ENCODE peak calls at places on chromosomes 3 and 15, in eight cellular contexts. J is HFFc6, X is AG09309, Z is Panc1, U is mesothelial cell of epicardium, A is tibial artery, N is Peyer's patch, W is transverse colon. E is an unnamed sample.

GRCh38 chr3:123949606-123950005 is 11.4 kb downstream of the CCDC14 start:
- DNase-seq in X (no peak), Z (no peak), W (no peak), N (no peak), U (no peak), J (peak), A (no peak), E (no peak)

GRCh38 chr3:176951144-176951543 is 246.1 kb downstream of the TBL1XR1 start:
- DNase-seq in J (no peak), X (no peak), Z (no peak), N (no peak), A (peak), U (no peak), W (no peak), E (no peak)

GRCh38 chr15:33716025-33716424 is 252.3 kb upstream of the CHRM5 start:
- DNase-seq in W (no peak), X (no peak), N (no peak), A (no peak), Z (no peak), U (no peak), J (no peak), E (no peak)

GRCh38 chr3:52792961-52793695 is 1.5 kb upstream of the ITIH3 start:
- DNase-seq in A (no peak), J (peak), N (no peak), W (no peak), Z (no peak), X (peak), U (no peak), E (no peak)

GRCh38 chr15:70632981-70633380 is 130.4 kb downstream of the UACA start:
- DNase-seq in J (no peak), A (no peak), X (no peak), N (no peak), U (no peak), W (no peak), Z (no peak), E (no peak)

GRCh38 chr3:141343824-141344223 is 24.5 kb upstream of the ZBTB38 start:
- DNase-seq in N (no peak), U (no peak), X (no peak), J (no peak), A (no peak), Z (no peak), W (no peak), E (no peak)

GRCh38 chr15:43276563-43277200 is 10.0 kb upstream of the TGM5 start:
- DNase-seq in N (no peak), W (no peak), A (no peak), U (no peak), X (no peak), Z (no peak), J (no peak), E (no peak)

GRCh38 chr3:36697397-36698001 is 66.9 kb downstream of the DCLK3 start:
- DNase-seq in A (no peak), Z (no peak), U (no peak), X (no peak), J (no peak), W (no peak), N (no peak), E (no peak)

GRCh38 chr3:24199305-24199704 is 254.2 kb downstream of the NR1D2 start:
- DNase-seq in Z (no peak), U (no peak), A (no peak), W (no peak), J (no peak), X (no peak), N (no peak), E (no peak)

GRCh38 chr3:149367021-149367840 is 10.2 kb downstream of the TM4SF1 start:
- DNase-seq in U (no peak), J (peak), N (no peak), A (no peak), W (peak), X (no peak), Z (peak), E (no peak)

GRCh38 chr3:157738441-157738840 is 235.2 kb upstream of the VEPH1 start:
- DNase-seq in U (no peak), J (no peak), X (peak), N (no peak), Z (no peak), W (no peak), A (no peak), E (no peak)

GRCh38 chr15:62241135-62241770 is 76.2 kb upstream of the C2CD4B start:
- DNase-seq in J (no peak), Z (no peak), N (no peak), A (no peak), U (no peak), X (no peak), W (peak), E (no peak)

GRCh38 chr15:101024709-101025108 is 105.6 kb downstream of the LRRK1 start:
- DNase-seq in J (no peak), A (peak), Z (no peak), X (no peak), W (peak), U (peak), N (no peak), E (no peak)

GRCh38 chr3:10766049-10766705 is 49.9 kb upstream of the SLC6A11 start:
- DNase-seq in U (no peak), Z (no peak), X (no peak), J (no peak), A (no peak), N (no peak), W (no peak), E (no peak)

DNA sequence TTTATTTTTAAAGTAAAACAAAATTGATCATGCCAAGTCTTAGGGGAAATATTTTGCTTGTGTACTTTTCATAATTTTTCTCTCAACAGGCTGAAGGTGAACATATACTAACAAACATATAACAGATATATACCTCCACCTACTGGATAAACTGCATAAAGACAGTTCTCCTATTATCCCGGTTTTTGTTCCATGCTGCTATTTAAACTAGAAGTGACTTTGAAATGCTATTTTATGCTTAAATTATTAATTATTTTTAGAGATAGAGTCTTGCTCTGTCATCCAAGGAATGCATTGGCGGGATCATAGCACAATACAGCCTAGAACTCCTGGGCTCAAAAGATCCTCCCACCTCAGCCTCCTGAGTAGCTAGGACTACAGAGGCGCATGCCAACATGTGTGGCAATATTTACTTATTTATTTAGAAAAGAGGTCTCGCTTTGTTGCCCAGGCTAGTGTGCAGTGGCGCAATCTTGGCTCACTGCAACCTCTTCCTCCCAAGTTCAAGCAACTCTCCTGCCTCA is 49.8 kb downstream of the ST3GAL6 start:
- DNase-seq in W (no peak), X (no peak), N (no peak), Z (no peak), U (no peak), A (no peak), J (peak), E (peak)
- TF ChIP-seq CTCF in W (peak), X (peak), N (peak), Z (peak), U (peak), A (peak), J (peak), E (no peak)

GRCh38 chr3:30779686-30780287 is 114.7 kb downstream of the GADL1 start:
- DNase-seq in A (no peak), N (no peak), J (peak), W (no peak), X (no peak), Z (no peak), U (no peak), E (no peak)
- TF ChIP-seq CTCF in A (peak), N (peak), J (peak), W (peak), X (peak), Z (peak), U (no peak), E (no peak)

GRCh38 chr3:179653777-179654117 is 907 bp downstream of the USP13 start:
- DNase-seq in A (no peak), Z (no peak), W (peak), J (no peak), U (no peak), N (peak), X (no peak), E (peak)

GRCh38 chr3:179655236-179655635 is 2.4 kb downstream of the USP13 start:
- DNase-seq in N (no peak), X (no peak), A (no peak), Z (no peak), W (no peak), J (no peak), U (no peak), E (no peak)

GRCh38 chr3:179653106-179653776 is 401 bp downstream of the USP13 start:
- DNase-seq in J (peak), Z (no peak), U (peak), W (peak), A (peak), X (peak), N (peak), E (peak)

GRCh38 chr3:179651687-179652466 is 963 bp upstream of the USP13 start:
- DNase-seq in U (no peak), Z (no peak), A (no peak), N (no peak), J (no peak), X (no peak), W (no peak), E (no peak)

DNA sequence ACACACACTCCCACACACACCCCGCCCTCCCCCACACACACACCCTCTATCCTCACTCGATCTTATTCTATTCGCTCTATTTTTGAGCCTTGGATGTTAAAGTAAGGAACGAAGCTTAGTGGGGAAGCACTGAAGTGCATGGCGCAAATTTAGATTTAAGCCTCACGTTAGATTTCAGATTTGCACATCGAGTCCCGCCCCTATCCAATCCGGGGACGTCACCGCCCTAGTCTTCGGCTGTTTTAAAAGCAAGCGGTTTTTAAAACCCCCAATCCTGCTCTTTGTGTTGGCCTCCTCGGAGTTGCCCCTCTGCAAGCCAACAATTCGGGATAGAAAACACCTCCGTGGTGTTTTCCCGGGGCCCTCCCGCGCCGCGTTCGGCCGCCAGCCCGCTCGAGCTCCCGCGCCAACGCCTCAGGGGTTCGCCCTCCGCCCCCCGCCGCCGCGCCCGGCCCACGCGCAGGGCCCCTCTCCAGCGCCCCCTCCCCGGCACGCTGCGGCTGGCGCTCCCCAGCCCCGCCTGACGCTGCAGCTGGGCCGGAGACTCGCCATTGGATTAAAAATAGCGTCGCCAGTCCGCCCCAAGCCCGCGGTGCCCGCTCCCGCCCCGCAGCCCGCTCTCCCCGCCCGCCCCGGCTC is at the start of gene USP13:
- DNase-seq in U (peak), W (peak), A (peak), X (peak), J (peak), Z (no peak), N (no peak), E (peak)
- TF ChIP-seq CTCF in U (no peak), W (no peak), A (peak), X (no peak), J (peak), Z (peak), N (no peak), E (no peak)

GRCh38 chr3:129352045-129352444 is 73.4 kb downstream of the HMCES start:
- DNase-seq in A (no peak), J (no peak), U (no peak), W (no peak), N (no peak), X (no peak), Z (no peak), E (no peak)
- TF ChIP-seq CTCF in A (no peak), J (peak), U (no peak), W (no peak), N (no peak), X (no peak), Z (no peak), E (no peak)

DNA sequence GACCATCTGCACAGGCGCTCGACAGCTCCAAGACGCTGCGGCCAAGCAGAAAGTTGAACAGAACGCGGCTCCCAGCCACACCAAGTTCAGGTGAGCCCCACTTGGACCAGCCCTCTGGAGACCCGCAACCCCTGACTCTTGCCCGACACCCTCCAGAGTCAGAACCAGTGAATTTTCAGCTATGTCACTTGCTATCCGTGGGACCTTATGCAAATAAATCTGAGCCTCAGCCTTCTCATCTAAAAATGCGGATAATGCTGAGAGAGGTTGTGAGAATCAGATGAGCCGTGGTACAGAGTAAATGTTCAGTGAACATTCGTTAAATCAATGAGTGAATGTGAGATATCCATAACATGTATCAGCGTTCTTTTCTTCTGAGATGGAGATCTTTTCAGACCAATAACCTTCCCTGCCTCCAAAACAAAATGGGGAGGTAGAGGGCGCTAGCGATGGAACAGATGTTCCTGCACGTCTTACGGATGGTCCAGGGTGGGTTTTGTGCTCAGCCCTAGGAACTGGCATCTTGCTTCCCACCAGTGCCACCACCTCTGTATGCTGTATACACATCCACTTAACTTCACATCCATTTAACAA is 524 bp downstream of the MRPS11 start:
- DNase-seq in U (no peak), N (no peak), W (no peak), Z (no peak), J (no peak), A (no peak), X (no peak), E (no peak)
- TF ChIP-seq CTCF in U (no peak), N (no peak), W (no peak), Z (peak), J (peak), A (no peak), X (peak), E (no peak)

DNA sequence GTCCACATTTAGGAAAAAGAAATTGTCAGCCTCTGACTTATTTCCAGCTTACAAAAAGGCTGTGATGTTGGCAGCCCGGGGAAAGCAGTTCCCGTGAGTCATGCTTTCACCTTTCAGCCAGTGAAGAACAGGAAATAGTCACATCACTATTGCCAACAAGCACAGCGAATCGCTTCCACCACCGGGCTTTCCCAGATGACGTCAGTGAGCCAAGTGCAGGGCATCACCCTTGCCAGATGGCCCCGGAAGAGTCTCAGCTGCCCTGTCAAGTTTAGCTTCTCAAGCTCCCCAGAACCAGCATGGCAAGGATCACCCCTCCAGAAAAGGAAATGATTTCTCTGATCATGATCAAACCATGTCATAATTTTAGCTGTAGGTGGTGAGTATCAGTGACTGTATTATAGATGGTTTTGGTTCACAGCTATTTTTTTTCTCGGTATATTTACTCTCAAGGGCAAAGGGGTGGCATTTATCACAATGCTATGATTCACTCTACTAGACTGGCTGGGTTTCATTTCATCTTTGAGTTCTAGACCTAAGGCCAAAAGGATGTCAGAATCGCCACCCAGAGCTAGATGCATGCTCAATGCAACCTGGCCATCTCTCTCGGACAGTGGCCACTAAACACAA is 32.9 kb downstream of the B3GNT5 start:
- DNase-seq in W (peak), U (no peak), N (peak), Z (peak), A (peak), J (peak), X (peak), E (peak)
- TF ChIP-seq CTCF in W (no peak), U (no peak), N (no peak), Z (no peak), A (no peak), J (no peak), X (no peak), E (no peak)

DNA sequence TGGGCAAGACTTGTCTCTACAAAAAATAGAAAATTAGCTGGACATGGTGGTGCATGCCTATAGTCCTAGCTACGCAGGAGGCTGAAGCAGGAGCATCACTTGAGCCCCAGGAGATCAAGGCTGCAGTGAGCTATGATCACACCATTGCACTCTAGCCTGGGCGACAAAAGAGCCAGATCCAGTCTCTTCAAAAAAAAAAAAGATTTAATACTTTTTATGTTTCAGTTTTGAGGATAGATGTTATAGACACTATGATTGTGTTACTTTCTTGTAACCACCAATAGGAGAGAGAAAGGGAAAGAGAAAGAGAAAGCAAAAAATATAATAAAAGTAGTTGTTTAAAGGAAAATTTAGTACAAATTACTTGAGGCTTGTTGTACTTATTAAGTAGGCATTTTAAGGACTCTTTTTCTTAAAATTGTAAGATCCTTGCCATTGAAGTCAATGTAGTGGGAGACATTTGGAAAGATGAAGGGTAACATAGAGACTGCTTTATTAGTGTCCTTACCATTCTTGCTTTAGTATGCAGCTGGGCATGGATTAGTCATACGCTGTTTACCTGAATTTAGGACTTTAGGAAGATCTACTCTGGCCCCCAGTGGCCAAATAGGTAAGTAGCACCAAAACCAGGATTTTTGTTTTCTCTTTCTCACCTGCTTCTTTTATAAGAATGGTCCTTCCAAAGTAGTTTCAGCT is 35.1 kb upstream of the ZDHHC23 start:
- DNase-seq in W (peak), X (peak), J (peak), Z (peak), N (no peak), A (no peak), U (no peak), E (peak)
- TF ChIP-seq CTCF in W (peak), X (peak), J (peak), Z (peak), N (peak), A (no peak), U (peak), E (peak)

GRCh38 chr3:65210026-65210814 is 522.4 kb upstream of the ADAMTS9 start:
- DNase-seq in U (no peak), Z (no peak), J (no peak), N (no peak), A (no peak), W (no peak), X (no peak), E (no peak)
- TF ChIP-seq CTCF in U (no peak), Z (no peak), J (no peak), N (no peak), A (no peak), W (no peak), X (no peak), E (no peak)

E was measured in thyroid gland.